ENCODE peak calls at places on chromosomes 6 and 20, in four cellular contexts. L, S, Q and W are unnamed samples.

GRCh38 chr6:154705471-154706113 is 27.6 kb upstream of the SCAF8 start:
- DNase-seq in L (peak; percentile 30), S (no peak), Q (no peak), W (no peak)

GRCh38 chr6:65927141-65927540 is 220.1 kb upstream of the EYS start:
- DNase-seq in L (no peak), S (no peak), Q (no peak), W (no peak)

GRCh38 chr20:37886851-37887297 is 16.1 kb upstream of the VSTM2L start:
- DNase-seq in L (peak; percentile 61), S (no peak), Q (peak; percentile 48), W (peak; percentile 79)

GRCh38 chr6:24933868-24934401 is 1.8 kb downstream of the RIPOR2 start:
- DNase-seq in L (peak; percentile 58), S (peak; percentile 57), Q (peak; percentile 12), W (peak; percentile 43)

GRCh38 chr6:83517500-83517899 is 5.2 kb downstream of the PRSS35 start:
- DNase-seq in L (no peak), S (no peak), Q (no peak), W (no peak)

GRCh38 chr6:152273002-152273401 is 364.2 kb downstream of the SYNE1 start:
- DNase-seq in L (no peak), S (no peak), Q (no peak), W (no peak)

GRCh38 chr20:19947611-19948264 is 69.4 kb upstream of the NAA20 start:
- DNase-seq in L (peak; percentile 65), S (no peak), Q (no peak), W (no peak)

GRCh38 chr6:100121854-100122609 is 128.0 kb upstream of the MCHR2 start:
- DNase-seq in L (no peak), S (no peak), Q (no peak), W (no peak)

DNA sequence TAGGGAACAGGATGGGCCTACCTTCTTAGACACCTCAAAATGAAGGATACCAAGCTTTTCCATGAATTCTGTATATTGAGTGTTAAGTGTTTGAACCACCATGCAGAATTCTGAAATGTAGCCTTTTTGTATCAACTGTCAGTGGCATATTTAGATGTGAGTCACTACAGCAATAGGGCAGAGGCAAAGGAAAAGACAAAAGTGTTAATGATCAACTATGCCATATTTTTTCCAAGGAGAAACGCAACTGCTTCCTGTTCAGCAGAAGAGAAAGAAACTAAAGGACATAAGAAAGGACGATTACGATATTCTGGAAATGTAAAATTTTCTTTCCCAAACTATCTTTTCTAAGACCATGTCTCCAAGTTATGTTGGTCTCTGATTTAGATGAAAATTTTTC is 104.6 kb upstream of the RSPO3 start:
- DNase-seq in L (no peak), S (no peak), Q (no peak), W (no peak)
- TF ChIP-seq ELF1 in L (no peak), S (no peak), Q (no peak), W (no peak)

GRCh38 chr6:23013776-23014175 is 444.4 kb downstream of the HDGFL1 start:
- DNase-seq in L (no peak), S (no peak), Q (no peak), W (no peak)
- TF ChIP-seq ELF1 in L (no peak), S (no peak), Q (no peak), W (no peak)

DNA sequence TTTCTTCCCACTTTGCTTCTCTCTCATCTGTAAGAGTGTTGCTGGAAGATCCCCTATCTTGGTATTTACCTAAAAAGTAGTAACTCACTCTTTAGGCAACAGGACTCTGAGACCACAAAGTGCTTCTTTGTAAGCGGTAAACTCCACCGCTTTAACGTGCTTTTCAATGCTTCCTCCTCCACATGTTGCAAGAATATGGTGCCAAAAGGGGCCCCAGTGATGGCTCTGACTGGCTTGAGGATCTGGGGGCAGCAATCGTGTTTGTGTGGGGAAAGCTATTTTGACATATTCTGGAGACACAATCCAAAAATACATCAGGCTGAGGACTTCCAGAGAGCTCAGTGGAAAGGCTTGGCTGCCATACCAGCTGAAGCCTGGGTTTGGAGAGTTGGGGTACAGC is 12.4 kb upstream of the CPNE5 start:
- DNase-seq in L (no peak), S (no peak), Q (no peak), W (no peak)
- TF ChIP-seq ELF1 in L (no peak), S (no peak), Q (no peak), W (no peak)

DNA sequence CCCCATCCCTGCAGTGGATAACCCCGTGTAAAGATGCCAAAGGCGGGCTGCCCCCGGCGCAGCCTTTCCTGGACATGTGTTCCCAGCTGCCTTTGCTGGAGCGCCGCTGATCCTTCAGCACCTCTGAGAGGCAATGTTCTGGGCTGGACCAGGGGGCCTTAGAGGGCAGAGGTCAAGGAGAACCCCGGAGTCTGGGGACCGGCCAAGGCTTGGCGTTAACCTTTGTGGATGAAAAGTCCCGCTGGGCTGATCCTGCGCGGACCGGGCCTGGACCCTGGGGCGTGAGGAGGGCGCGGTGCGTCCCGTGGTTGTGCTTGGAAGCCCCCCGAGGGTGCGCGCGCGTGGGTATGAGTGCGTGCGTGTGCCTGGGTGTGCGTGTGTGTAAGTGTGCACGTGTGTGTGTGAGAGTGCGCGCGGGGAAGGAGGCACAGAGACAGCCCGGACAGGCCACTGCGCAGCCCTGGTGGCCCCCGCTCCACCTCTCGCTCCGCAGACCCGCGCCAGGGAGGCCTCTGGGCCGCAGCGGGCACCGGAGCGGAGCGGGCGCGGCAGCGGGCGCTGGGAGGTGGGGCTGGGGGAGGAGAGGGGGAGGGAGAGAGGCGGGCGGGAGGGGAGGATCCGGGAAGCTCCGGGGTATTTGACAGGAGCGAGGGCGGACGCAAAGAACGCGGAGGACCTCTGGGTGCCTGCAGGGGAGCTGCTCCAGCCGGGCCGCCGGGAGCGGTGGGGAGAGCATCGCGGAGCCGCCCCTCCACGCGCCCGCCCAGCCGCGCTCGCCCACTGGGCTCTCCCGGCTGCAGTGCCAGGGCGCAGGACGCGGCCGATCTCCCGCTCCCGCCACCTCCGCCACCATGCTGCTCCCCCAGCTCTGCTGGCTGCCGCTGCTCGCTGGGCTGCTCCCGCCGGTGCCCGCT is at the start of gene SMOC2:
- DNase-seq in L (no peak), S (no peak), Q (peak; percentile 82), W (no peak)
- TF ChIP-seq ELF1 in L (no peak), S (no peak), Q (no peak), W (no peak)

DNA sequence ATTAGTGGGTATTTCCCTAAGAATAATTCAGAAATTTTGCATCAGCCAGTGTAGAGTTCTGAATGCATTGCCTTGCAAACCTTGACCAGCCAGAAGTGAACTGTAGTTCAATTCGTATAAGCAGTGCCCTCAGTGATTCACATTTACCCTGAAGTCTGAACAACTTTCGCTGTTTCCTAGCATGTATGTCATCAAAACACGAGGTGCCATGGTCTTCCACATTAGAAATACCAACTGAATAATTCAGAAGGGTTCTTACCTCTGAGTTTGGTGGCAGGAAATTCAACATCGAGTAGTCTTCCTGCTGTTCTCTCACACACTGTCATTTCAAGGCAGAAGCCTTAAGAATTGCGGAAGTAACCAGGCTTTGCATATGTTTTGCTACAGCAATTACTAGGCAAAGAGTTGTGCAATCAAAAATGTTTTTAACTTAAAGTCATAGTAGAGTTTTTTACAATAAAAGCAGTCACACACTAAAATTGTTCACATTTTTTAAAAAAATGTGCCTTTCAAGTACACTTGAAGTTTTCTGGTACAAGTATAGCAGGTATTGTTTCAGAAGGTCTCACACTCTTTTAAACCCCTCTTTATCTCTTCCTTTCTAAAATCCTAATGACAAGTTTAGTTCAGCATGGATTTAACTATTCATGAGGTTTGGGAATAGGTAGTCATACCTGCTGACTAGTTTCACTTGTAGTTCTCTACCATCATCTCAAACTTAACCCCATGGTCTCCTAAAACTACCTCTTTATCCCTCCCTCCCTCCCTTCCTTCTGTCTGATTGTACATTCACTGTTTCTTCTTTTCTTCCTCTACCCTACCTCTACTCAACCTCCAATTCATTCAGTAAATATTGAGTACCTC is 118.3 kb downstream of the STXBP5 start:
- DNase-seq in L (no peak), S (no peak), Q (no peak), W (no peak)
- TF ChIP-seq ELF1 in L (no peak), S (no peak), Q (no peak), W (no peak)

GRCh38 chr6:30356519-30356918 is 11.6 kb downstream of the RPP21 start:
- DNase-seq in L (no peak), S (no peak), Q (no peak), W (no peak)

GRCh38 chr6:30359276-30359675 is 14.3 kb downstream of the RPP21 start:
- DNase-seq in L (no peak), S (no peak), Q (no peak), W (no peak)

GRCh38 chr6:30357678-30358339 is 12.9 kb downstream of the RPP21 start:
- DNase-seq in L (peak; percentile 75), S (peak; percentile 71), Q (peak; percentile 76), W (peak; percentile 60)

GRCh38 chr6:30360139-30360538 is 15.2 kb downstream of the RPP21 start:
- DNase-seq in L (no peak), S (no peak), Q (no peak), W (no peak)

DNA sequence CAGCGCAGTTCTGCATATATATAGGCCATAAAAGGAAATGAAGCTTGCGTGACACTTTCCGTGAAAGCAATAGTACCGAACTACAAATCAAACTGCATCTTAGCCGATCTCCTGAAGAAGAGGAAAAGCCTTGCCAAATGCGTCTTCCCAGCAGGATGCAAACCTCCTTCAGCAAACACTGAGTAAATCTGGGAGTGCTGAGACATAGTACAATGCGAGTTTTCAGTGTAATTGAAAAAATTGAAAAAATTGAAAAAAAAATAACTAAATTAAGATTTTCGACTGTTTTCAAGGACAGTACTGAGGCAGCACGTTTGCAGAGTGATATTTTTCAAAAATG is 13.4 kb downstream of the RPP21 start:
- DNase-seq in L (no peak), S (no peak), Q (no peak), W (no peak)
- TF ChIP-seq ELF1 in L (no peak), S (no peak), Q (no peak), W (no peak)

DNA sequence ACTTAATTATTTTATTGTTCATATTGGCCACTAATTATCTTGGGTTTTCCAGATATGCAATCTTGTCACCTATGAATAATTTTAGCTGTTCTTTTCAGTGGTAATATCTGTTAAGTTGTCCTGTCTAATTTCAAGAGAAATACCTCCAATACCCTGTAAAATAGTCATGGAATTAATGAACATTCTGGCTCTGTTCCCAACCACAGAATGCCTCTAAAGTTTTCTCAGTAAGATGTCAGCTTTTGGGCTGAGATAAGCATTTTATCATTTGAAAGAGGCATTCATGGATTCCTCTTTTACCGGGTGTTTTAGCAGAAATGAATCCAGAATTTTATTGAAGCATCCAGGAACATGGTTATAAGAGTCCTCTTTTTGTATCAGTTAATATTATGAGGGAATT is 109.3 kb downstream of the WDR27 start:
- DNase-seq in L (peak; percentile 30), S (no peak), Q (no peak), W (no peak)
- TF ChIP-seq ELF1 in L (no peak), S (no peak), Q (no peak), W (no peak)